ENCODE peak calls at places on chromosome 1, in seven cellular contexts. L is psoas muscle, W is H7, G is left lung, Z is GM06990, Y is brain microvascular endothelial cell, P is foreskin fibroblast. D is an unnamed sample.

GRCh38 chr1:193504920-193505319 is 318.5 kb upstream of the B3GALT2 start:
- DNase-seq in L (no peak), W (no peak), G (no peak), Z (no peak), Y (no peak), P (no peak), D (no peak)

GRCh38 chr1:114671939-114672275 is 2.1 kb upstream of the DENND2C start:
- DNase-seq in L (no peak), W (no peak), G (no peak), Z (no peak), Y (no peak), P (no peak), D (no peak)

GRCh38 chr1:81410919-81411318 is 389.8 kb upstream of the ADGRL2 start:
- DNase-seq in L (no peak), W (no peak), G (no peak), Z (no peak), Y (no peak), P (no peak), D (no peak)

GRCh38 chr1:225470210-225470609 is 42.4 kb upstream of the LBR start:
- DNase-seq in L (peak), W (no peak), G (peak), Z (no peak), Y (no peak), P (no peak), D (no peak)

GRCh38 chr1:214216779-214217178 is 64.2 kb upstream of the SMYD2 start:
- DNase-seq in L (no peak), W (no peak), G (no peak), Z (no peak), Y (no peak), P (no peak), D (no peak)

GRCh38 chr1:84436907-84437667 is 38.8 kb downstream of the DNASE2B start:
- DNase-seq in L (no peak), W (no peak), G (no peak), Z (no peak), Y (no peak), P (no peak), D (peak)

GRCh38 chr1:170445096-170445495 is 86.9 kb upstream of the GORAB start:
- DNase-seq in L (no peak), W (no peak), G (no peak), Z (no peak), Y (peak), P (peak), D (no peak)

GRCh38 chr1:227449727-227450420 is 113.5 kb upstream of the ZNF678 start:
- DNase-seq in L (no peak), W (no peak), G (no peak), Z (no peak), Y (no peak), P (no peak), D (no peak)

GRCh38 chr1:61776091-61776490 is 33.8 kb downstream of the PATJ start:
- DNase-seq in L (no peak), W (no peak), G (no peak), Z (no peak), Y (no peak), P (no peak), D (no peak)

GRCh38 chr1:201631037-201631436 is 92.1 kb downstream of the NAV1 start:
- DNase-seq in L (no peak), W (no peak), G (no peak), Z (no peak), Y (no peak), P (no peak), D (no peak)

GRCh38 chr1:28983509-28984310 is 69.3 kb downstream of the EPB41 start:
- DNase-seq in L (peak), W (peak), G (peak), Z (no peak), Y (no peak), P (no peak), D (peak)

GRCh38 chr1:209207701-209208286 is 375.7 kb upstream of the CAMK1G start:
- DNase-seq in L (peak), W (peak), G (peak), Z (peak), Y (peak), P (peak), D (peak)

GRCh38 chr1:104630567-104630966 is 880.9 kb downstream of the AMY1C start:
- DNase-seq in L (no peak), W (no peak), G (no peak), Z (no peak), Y (no peak), P (no peak), D (no peak)

GRCh38 chr1:218250492-218250891 is 34.6 kb upstream of the RRP15 start:
- DNase-seq in L (no peak), W (no peak), G (no peak), Z (no peak), Y (no peak), P (peak), D (no peak)

GRCh38 chr1:167757433-167758309 is 35.9 kb downstream of the MPZL1 start:
- DNase-seq in L (no peak), W (no peak), G (no peak), Z (no peak), Y (no peak), P (no peak), D (no peak)

GRCh38 chr1:228989992-228990827 is 254.9 kb downstream of the RHOU start:
- DNase-seq in L (peak), W (no peak), G (peak), Z (no peak), Y (no peak), P (peak), D (no peak)

GRCh38 chr1:198892065-198892464 is 253.2 kb downstream of the PTPRC start:
- DNase-seq in L (no peak), W (no peak), G (no peak), Z (no peak), Y (peak), P (peak), D (no peak)

GRCh38 chr1:9929431-9930385 is 13.5 kb downstream of the LZIC start:
- DNase-seq in L (no peak), W (peak), G (no peak), Z (no peak), Y (no peak), P (no peak), D (no peak)

GRCh38 chr1:243421784-243422183 is 165.9 kb downstream of the SDCCAG8 start:
- DNase-seq in L (peak), W (peak), G (peak), Z (no peak), Y (peak), P (peak), D (peak)

GRCh38 chr1:87403047-87403820 is 74.6 kb downstream of the LMO4 start:
- DNase-seq in L (no peak), W (no peak), G (no peak), Z (no peak), Y (no peak), P (peak), D (no peak)

GRCh38 chr1:205532026-205532891 is 27.8 kb downstream of the CDK18 start:
- DNase-seq in L (peak), W (peak), G (no peak), Z (no peak), Y (no peak), P (no peak), D (no peak)

GRCh38 chr1:121443131-121443530 is 258.4 kb downstream of the SRGAP2C start:
- DNase-seq in L (no peak), W (no peak), G (no peak), Z (no peak), Y (no peak), P (peak), D (no peak)

GRCh38 chr1:39573736-39574624 is 2.6 kb downstream of the PABPC4 start:
- DNase-seq in L (no peak), W (no peak), G (no peak), Z (no peak), Y (peak), P (peak), D (no peak)

GRCh38 chr1:89538361-89538760 is 13.7 kb downstream of the LRRC8B start:
- DNase-seq in L (no peak), W (no peak), G (no peak), Z (no peak), Y (no peak), P (peak), D (no peak)

GRCh38 chr1:234478152-234478480 is 863 bp downstream of the TARBP1 start:
- DNase-seq in L (no peak), W (peak), G (peak), Z (peak), Y (no peak), P (peak), D (peak)

GRCh38 chr1:53530550-53530949 is 71.4 kb downstream of the DMRTB1 start:
- DNase-seq in L (no peak), W (no peak), G (no peak), Z (no peak), Y (no peak), P (no peak), D (no peak)

GRCh38 chr1:155651861-155652661 is 36.5 kb downstream of the YY1AP1 start:
- DNase-seq in L (no peak), W (no peak), G (no peak), Z (no peak), Y (no peak), P (no peak), D (no peak)

GRCh38 chr1:30933874-30934252 is 25.3 kb upstream of the SDC3 start:
- DNase-seq in L (no peak), W (no peak), G (no peak), Z (no peak), Y (peak), P (peak), D (no peak)

GRCh38 chr1:172146149-172146850 is 274.2 kb upstream of the C1orf105 start:
- DNase-seq in L (no peak), W (no peak), G (no peak), Z (no peak), Y (no peak), P (peak), D (peak)

GRCh38 chr1:230642263-230642959 is at the start of gene COG2:
- DNase-seq in L (peak), W (peak), G (peak), Z (peak), Y (peak), P (peak), D (peak)

GRCh38 chr1:10781137-10781536 is 15.3 kb downstream of the CASZ1 start:
- DNase-seq in L (peak), W (no peak), G (no peak), Z (no peak), Y (no peak), P (no peak), D (no peak)

GRCh38 chr1:199545780-199546179 is 481.7 kb upstream of the NR5A2 start:
- DNase-seq in L (no peak), W (peak), G (no peak), Z (peak), Y (no peak), P (peak), D (peak)

GRCh38 chr1:181430015-181430657 is 53.2 kb upstream of the CACNA1E start:
- DNase-seq in L (no peak), W (no peak), G (no peak), Z (peak), Y (no peak), P (no peak), D (peak)

GRCh38 chr1:248622491-248623106 is 12.3 kb downstream of the OR2T11 start:
- DNase-seq in L (no peak), W (peak), G (no peak), Z (peak), Y (no peak), P (peak), D (peak)

GRCh38 chr1:109502368-109502851 is 7.1 kb downstream of the AMIGO1 start:
- DNase-seq in L (no peak), W (no peak), G (no peak), Z (no peak), Y (no peak), P (no peak), D (no peak)

GRCh38 chr1:33086384-33086850 is 5.5 kb downstream of the AZIN2 start:
- DNase-seq in L (peak), W (peak), G (peak), Z (peak), Y (peak), P (peak), D (peak)

GRCh38 chr1:53306168-53306567 is 21.7 kb downstream of the LRP8 start:
- DNase-seq in L (no peak), W (no peak), G (no peak), Z (no peak), Y (no peak), P (peak), D (no peak)

GRCh38 chr1:12150456-12151200 is 16.2 kb upstream of the TNFRSF1B start:
- DNase-seq in L (no peak), W (no peak), G (no peak), Z (peak), Y (no peak), P (no peak), D (peak)

GRCh38 chr1:163071381-163072255 is 2.5 kb downstream of the RGS4 start:
- DNase-seq in L (peak), W (peak), G (no peak), Z (no peak), Y (peak), P (peak), D (peak)

GRCh38 chr1:163066686-163067085 is 2.5 kb upstream of the RGS4 start:
- DNase-seq in L (no peak), W (no peak), G (no peak), Z (no peak), Y (no peak), P (no peak), D (no peak)

GRCh38 chr1:163069655-163070277 is 605 bp downstream of the RGS4 start:
- DNase-seq in L (no peak), W (no peak), G (no peak), Z (no peak), Y (no peak), P (no peak), D (no peak)

GRCh38 chr1:163068716-163069115 is 445 bp upstream of the RGS4 start:
- DNase-seq in L (no peak), W (no peak), G (no peak), Z (no peak), Y (no peak), P (peak), D (no peak)

DNA sequence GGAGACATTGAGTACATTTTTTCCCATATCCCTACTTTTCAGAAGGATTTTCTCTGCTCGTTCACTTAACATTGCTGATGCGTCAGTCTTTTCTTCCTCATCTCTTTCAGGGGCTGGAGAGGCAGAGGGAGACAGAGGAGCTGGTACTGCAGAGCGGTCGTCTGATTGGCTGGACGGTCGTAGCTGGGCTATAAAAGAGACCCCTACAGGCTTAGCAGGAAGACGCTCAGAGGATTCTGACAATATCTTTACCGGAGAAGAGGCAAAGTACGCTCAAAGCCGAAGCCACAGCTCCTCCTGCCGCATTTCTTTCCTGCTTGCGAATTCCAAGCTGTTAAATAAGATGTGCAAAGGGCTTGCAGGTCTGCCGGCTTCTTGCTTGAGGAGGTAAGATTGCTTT is at the start of gene RGS4:
- DNase-seq in L (peak), W (peak), G (no peak), Z (no peak), Y (peak), P (peak), D (no peak)
- H3K4me3 ChIP-seq in L (peak), W (no peak), G (peak), Z (no peak), Y (peak), P (peak), D (no peak)

GRCh38 chr1:27392096-27392777 is at the start of gene GPR3:
- DNase-seq in L (peak), W (peak), G (peak), Z (peak), Y (peak), P (peak), D (peak)

GRCh38 chr1:27391511-27392095 is 819 bp upstream of the GPR3 start:
- DNase-seq in L (no peak), W (peak), G (peak), Z (no peak), Y (no peak), P (peak), D (no peak)

GRCh38 chr1:27393641-27394281 is 1.3 kb downstream of the GPR3 start:
- DNase-seq in L (no peak), W (no peak), G (no peak), Z (no peak), Y (no peak), P (no peak), D (no peak)

GRCh38 chr1:27394282-27394658 is 1.8 kb downstream of the GPR3 start:
- DNase-seq in L (no peak), W (peak), G (no peak), Z (no peak), Y (no peak), P (no peak), D (no peak)

GRCh38 chr1:27392778-27393635 is 585 bp downstream of the GPR3 start:
- DNase-seq in L (no peak), W (peak), G (no peak), Z (no peak), Y (no peak), P (peak), D (no peak)
- H3K4me3 ChIP-seq in L (peak), W (peak), G (peak), Z (peak), Y (peak), P (peak), D (peak)

GRCh38 chr1:26005392-26006105 is 7.7 kb upstream of the PAFAH2 start:
- DNase-seq in L (no peak), W (no peak), G (no peak), Z (no peak), Y (no peak), P (no peak), D (no peak)
- H3K4me3 ChIP-seq in L (no peak), W (no peak), G (no peak), Z (no peak), Y (no peak), P (no peak), D (no peak)

GRCh38 chr1:203276916-203277535 is 28.3 kb upstream of the BTG2 start:
- DNase-seq in L (peak), W (no peak), G (no peak), Z (no peak), Y (no peak), P (no peak), D (no peak)

GRCh38 chr1:203278885-203279406 is 26.4 kb upstream of the BTG2 start:
- DNase-seq in L (no peak), W (no peak), G (no peak), Z (no peak), Y (no peak), P (no peak), D (no peak)

GRCh38 chr1:203276408-203276807 is 28.9 kb upstream of the BTG2 start:
- DNase-seq in L (no peak), W (no peak), G (no peak), Z (no peak), Y (no peak), P (no peak), D (no peak)

GRCh38 chr1:203280061-203280460 is 25.3 kb upstream of the BTG2 start:
- DNase-seq in L (no peak), W (no peak), G (no peak), Z (no peak), Y (no peak), P (no peak), D (no peak)

DNA sequence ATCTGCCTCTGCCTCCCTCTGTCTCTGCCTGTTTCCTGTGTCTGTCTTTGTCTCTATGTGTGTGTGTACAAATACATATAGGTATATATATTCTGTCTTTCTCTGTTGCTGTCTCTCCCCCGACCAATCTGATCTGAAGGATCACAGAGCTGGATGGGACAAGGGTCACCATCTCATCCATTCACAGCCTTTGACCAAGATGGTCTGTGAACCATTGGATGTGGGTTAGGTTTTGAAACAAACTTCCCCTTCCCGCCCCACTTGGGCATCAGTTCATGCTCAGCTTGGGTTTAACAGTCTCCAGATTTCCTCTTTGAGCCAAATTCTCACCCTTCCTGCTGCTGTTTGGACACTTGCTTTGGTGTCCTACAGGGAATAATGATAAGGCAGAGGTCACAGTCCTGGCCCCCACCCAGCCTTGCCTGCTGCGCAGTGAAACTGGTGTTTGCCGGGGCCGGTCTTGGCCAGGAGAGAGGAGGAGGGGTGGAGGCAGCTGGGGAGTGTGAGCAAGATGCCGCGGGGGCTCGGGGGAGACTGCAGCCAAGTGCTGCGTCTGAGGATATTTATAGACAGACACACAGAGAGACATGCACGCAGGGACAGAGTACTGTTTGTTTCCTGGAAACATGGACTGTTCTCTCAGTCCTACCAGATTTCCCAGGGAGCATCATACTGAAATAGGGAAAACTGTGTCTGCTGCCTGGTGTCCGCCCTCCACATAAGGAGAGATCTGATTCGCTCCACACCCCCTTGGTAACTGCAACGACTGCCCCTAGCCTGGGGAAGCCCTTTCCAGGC is 27.0 kb upstream of the BTG2 start:
- DNase-seq in L (peak), W (peak), G (peak), Z (no peak), Y (peak), P (peak), D (no peak)
- H3K4me3 ChIP-seq in L (peak), W (no peak), G (no peak), Z (no peak), Y (peak), P (peak), D (no peak)

GRCh38 chr1:63322944-63323865 is 838 bp downstream of the FOXD3 start:
- DNase-seq in L (no peak), W (peak), G (no peak), Z (peak), Y (no peak), P (peak), D (peak)
- H3K4me3 ChIP-seq in L (peak), W (peak), G (peak), Z (peak), Y (peak), P (no peak), D (peak)

DNA sequence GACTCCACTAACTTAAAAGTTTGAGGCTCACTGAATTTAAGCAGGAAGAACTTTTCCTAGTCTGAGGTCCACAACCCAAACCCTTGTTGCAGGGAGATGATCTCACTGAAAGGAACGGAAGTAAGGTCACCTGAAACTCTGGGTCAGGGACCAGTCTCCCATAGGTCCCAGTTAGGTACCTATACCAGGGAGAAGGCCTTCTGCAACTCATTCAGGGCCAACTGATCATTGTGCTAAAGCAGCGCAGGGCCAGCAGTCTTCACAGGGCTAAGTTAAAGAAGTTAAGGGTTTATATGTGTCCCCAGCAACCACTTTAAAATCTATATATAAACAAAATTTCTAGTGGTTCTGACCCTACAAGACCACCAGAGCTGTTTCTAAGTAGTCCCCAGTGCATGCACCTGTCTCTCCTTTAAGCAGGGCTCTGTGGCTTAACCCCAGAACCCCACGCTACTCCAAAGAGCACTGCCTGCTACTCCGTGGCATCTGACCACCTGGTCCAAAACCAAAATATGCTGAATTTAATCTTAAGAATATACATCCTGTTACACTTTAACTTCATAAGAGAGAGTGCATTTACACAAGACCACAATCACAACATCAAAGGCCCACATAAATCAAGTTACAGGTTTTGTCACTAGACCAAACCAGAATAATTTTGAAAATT is 2.8 kb downstream of the SRSF10 start:
- DNase-seq in L (no peak), W (no peak), G (no peak), Z (no peak), Y (no peak), P (no peak), D (no peak)
- H3K4me3 ChIP-seq in L (peak), W (no peak), G (no peak), Z (peak), Y (no peak), P (peak), D (peak)

D was measured in GM12865.